ENCODE peak calls at places on chromosomes 7 and 10, in seven cellular contexts. One of them, this sample, is unnamed.

GRCh38 chr10:95035343-95036283 is 33.7 kb downstream of the CYP2C8 start:
- DNase-seq in A549: no peak
- DNase-seq in AG04450: no peak
- DNase-seq in heart right ventricle: no peak
- DNase-seq in colonic mucosa: no peak
- DNase-seq in Peyer's patch: no peak
- DNase-seq in HL-60: no peak
- DNase-seq in this sample: no peak

GRCh38 chr7:112080441-112080840 is 125.8 kb downstream of the DOCK4 start:
- DNase-seq in A549: peak; percentile 94
- DNase-seq in AG04450: peak; percentile 67
- DNase-seq in heart right ventricle: no peak
- DNase-seq in colonic mucosa: no peak
- DNase-seq in Peyer's patch: no peak
- DNase-seq in HL-60: peak; percentile 91
- DNase-seq in this sample: no peak

GRCh38 chr10:29471483-29471859 is 163.3 kb downstream of the SVIL start:
- DNase-seq in A549: no peak
- DNase-seq in AG04450: peak; percentile 44
- DNase-seq in heart right ventricle: no peak
- DNase-seq in colonic mucosa: no peak
- DNase-seq in Peyer's patch: no peak
- DNase-seq in HL-60: no peak
- DNase-seq in this sample: peak; percentile 5

GRCh38 chr7:26865094-26865388 is 651 bp upstream of the SKAP2 start:
- DNase-seq in A549: no peak
- DNase-seq in AG04450: no peak
- DNase-seq in heart right ventricle: no peak
- DNase-seq in colonic mucosa: no peak
- DNase-seq in Peyer's patch: peak; percentile 62
- DNase-seq in HL-60: peak; percentile 43
- DNase-seq in this sample: peak; percentile 73

GRCh38 chr10:69065406-69066361 is 22.2 kb upstream of the SRGN start:
- DNase-seq in A549: peak; percentile 14
- DNase-seq in AG04450: no peak
- DNase-seq in heart right ventricle: peak; percentile 60
- DNase-seq in colonic mucosa: no peak
- DNase-seq in Peyer's patch: no peak
- DNase-seq in HL-60: no peak
- DNase-seq in this sample: no peak

GRCh38 chr10:725786-726185 is 36.3 kb upstream of the DIP2C start:
- DNase-seq in A549: no peak
- DNase-seq in AG04450: no peak
- DNase-seq in heart right ventricle: no peak
- DNase-seq in colonic mucosa: no peak
- DNase-seq in Peyer's patch: no peak
- DNase-seq in HL-60: no peak
- DNase-seq in this sample: no peak

GRCh38 chr7:137923380-137923779 is 76.6 kb upstream of the DGKI start:
- DNase-seq in A549: peak; percentile 55
- DNase-seq in AG04450: no peak
- DNase-seq in heart right ventricle: no peak
- DNase-seq in colonic mucosa: no peak
- DNase-seq in Peyer's patch: no peak
- DNase-seq in HL-60: no peak
- DNase-seq in this sample: no peak

GRCh38 chr10:102546606-102547310 is 43.0 kb downstream of the SUFU start:
- DNase-seq in A549: no peak
- DNase-seq in AG04450: peak; percentile 75
- DNase-seq in heart right ventricle: no peak
- DNase-seq in colonic mucosa: no peak
- DNase-seq in Peyer's patch: no peak
- DNase-seq in HL-60: no peak
- DNase-seq in this sample: peak; percentile 52

GRCh38 chr10:122229678-122230077 is 41.4 kb upstream of the BTBD16 start:
- DNase-seq in A549: no peak
- DNase-seq in AG04450: no peak
- DNase-seq in heart right ventricle: no peak
- DNase-seq in colonic mucosa: no peak
- DNase-seq in Peyer's patch: no peak
- DNase-seq in HL-60: no peak
- DNase-seq in this sample: no peak

GRCh38 chr10:45160266-45160665 is 155.1 kb downstream of the OR13A1 start:
- DNase-seq in A549: peak; percentile 7
- DNase-seq in AG04450: no peak
- DNase-seq in heart right ventricle: no peak
- DNase-seq in colonic mucosa: no peak
- DNase-seq in Peyer's patch: no peak
- DNase-seq in HL-60: no peak
- DNase-seq in this sample: no peak

GRCh38 chr7:25389489-25390106 is 161.3 kb upstream of the NPVF start:
- DNase-seq in A549: peak; percentile 54
- DNase-seq in AG04450: no peak
- DNase-seq in heart right ventricle: peak; percentile 21
- DNase-seq in colonic mucosa: peak; percentile 60
- DNase-seq in Peyer's patch: no peak
- DNase-seq in HL-60: no peak
- DNase-seq in this sample: no peak

GRCh38 chr10:988667-989545 is 672 bp downstream of the GTPBP4 start:
- DNase-seq in A549: no peak
- DNase-seq in AG04450: no peak
- DNase-seq in heart right ventricle: no peak
- DNase-seq in colonic mucosa: no peak
- DNase-seq in Peyer's patch: no peak
- DNase-seq in HL-60: no peak
- DNase-seq in this sample: peak; percentile 57

GRCh38 chr7:123649956-123650355 is 5.7 kb upstream of the LMOD2 start:
- DNase-seq in A549: no peak
- DNase-seq in AG04450: no peak
- DNase-seq in heart right ventricle: no peak
- DNase-seq in colonic mucosa: no peak
- DNase-seq in Peyer's patch: no peak
- DNase-seq in HL-60: no peak
- DNase-seq in this sample: no peak

GRCh38 chr7:38727184-38727940 is 96.2 kb upstream of the AMPH start:
- DNase-seq in A549: no peak
- DNase-seq in AG04450: no peak
- DNase-seq in heart right ventricle: no peak
- DNase-seq in colonic mucosa: no peak
- DNase-seq in Peyer's patch: no peak
- DNase-seq in HL-60: no peak
- DNase-seq in this sample: no peak

GRCh38 chr7:42262907-42263466 is 26.0 kb upstream of the GLI3 start:
- DNase-seq in A549: no peak
- DNase-seq in AG04450: peak; percentile 15
- DNase-seq in heart right ventricle: peak; percentile 36
- DNase-seq in colonic mucosa: no peak
- DNase-seq in Peyer's patch: no peak
- DNase-seq in HL-60: no peak
- DNase-seq in this sample: no peak

GRCh38 chr7:127629268-127629854 is 11.4 kb upstream of the PAX4 start:
- DNase-seq in A549: peak; percentile 32
- DNase-seq in AG04450: no peak
- DNase-seq in heart right ventricle: no peak
- DNase-seq in colonic mucosa: peak; percentile 28
- DNase-seq in Peyer's patch: no peak
- DNase-seq in HL-60: peak; percentile 42
- DNase-seq in this sample: no peak

GRCh38 chr7:27242580-27243339 is at the start of gene EVX1:
- DNase-seq in A549: peak; percentile 13
- DNase-seq in AG04450: no peak
- DNase-seq in heart right ventricle: no peak
- DNase-seq in colonic mucosa: no peak
- DNase-seq in Peyer's patch: no peak
- DNase-seq in HL-60: no peak
- DNase-seq in this sample: no peak

GRCh38 chr10:44341901-44342300 is 43.0 kb downstream of the CXCL12 start:
- DNase-seq in A549: no peak
- DNase-seq in AG04450: no peak
- DNase-seq in heart right ventricle: no peak
- DNase-seq in colonic mucosa: no peak
- DNase-seq in Peyer's patch: no peak
- DNase-seq in HL-60: no peak
- DNase-seq in this sample: no peak

GRCh38 chr7:103731169-103731568 is 258.3 kb downstream of the RELN start:
- DNase-seq in A549: no peak
- DNase-seq in AG04450: no peak
- DNase-seq in heart right ventricle: no peak
- DNase-seq in colonic mucosa: no peak
- DNase-seq in Peyer's patch: no peak
- DNase-seq in HL-60: no peak
- DNase-seq in this sample: no peak

GRCh38 chr10:7686351-7687171 is 16.6 kb upstream of the ITIH2 start:
- DNase-seq in A549: no peak
- DNase-seq in AG04450: no peak
- DNase-seq in heart right ventricle: no peak
- DNase-seq in colonic mucosa: no peak
- DNase-seq in Peyer's patch: no peak
- DNase-seq in HL-60: no peak
- DNase-seq in this sample: no peak

GRCh38 chr7:97835296-97836138 is 36.7 kb downstream of the ASNS start:
- DNase-seq in A549: peak; percentile 67
- DNase-seq in AG04450: peak; percentile 29
- DNase-seq in heart right ventricle: peak; percentile 31
- DNase-seq in colonic mucosa: peak; percentile 70
- DNase-seq in Peyer's patch: peak; percentile 64
- DNase-seq in HL-60: peak; percentile 10
- DNase-seq in this sample: no peak

GRCh38 chr7:73715648-73716317 is 3.7 kb downstream of the STX1A start:
- DNase-seq in A549: peak; percentile 98
- DNase-seq in AG04450: peak; percentile 82
- DNase-seq in heart right ventricle: no peak
- DNase-seq in colonic mucosa: no peak
- DNase-seq in Peyer's patch: no peak
- DNase-seq in HL-60: peak; percentile 67
- DNase-seq in this sample: no peak

GRCh38 chr7:130380861-130381455 is 664 bp downstream of the CPA1 start:
- DNase-seq in A549: no peak
- DNase-seq in AG04450: no peak
- DNase-seq in heart right ventricle: no peak
- DNase-seq in colonic mucosa: no peak
- DNase-seq in Peyer's patch: no peak
- DNase-seq in HL-60: no peak
- DNase-seq in this sample: peak; percentile 63
- TF ChIP-seq CTCF in A549: no peak
- TF ChIP-seq CTCF in AG04450: no peak
- TF ChIP-seq CTCF in heart right ventricle: no peak
- TF ChIP-seq CTCF in colonic mucosa: no peak
- TF ChIP-seq CTCF in Peyer's patch: no peak
- TF ChIP-seq CTCF in HL-60: no peak
- TF ChIP-seq CTCF in this sample: no peak

GRCh38 chr7:87226495-87226894 is 7.0 kb upstream of the TMEM243 start:
- DNase-seq in A549: no peak
- DNase-seq in AG04450: no peak
- DNase-seq in heart right ventricle: no peak
- DNase-seq in colonic mucosa: no peak
- DNase-seq in Peyer's patch: no peak
- DNase-seq in HL-60: no peak
- DNase-seq in this sample: no peak

GRCh38 chr7:87225696-87226095 is 6.2 kb upstream of the TMEM243 start:
- DNase-seq in A549: peak; percentile 26
- DNase-seq in AG04450: no peak
- DNase-seq in heart right ventricle: no peak
- DNase-seq in colonic mucosa: no peak
- DNase-seq in Peyer's patch: no peak
- DNase-seq in HL-60: no peak
- DNase-seq in this sample: no peak

GRCh38 chr7:87220026-87220733 is 648 bp upstream of the TMEM243 start:
- DNase-seq in A549: peak; percentile 75
- DNase-seq in AG04450: no peak
- DNase-seq in heart right ventricle: peak; percentile 60
- DNase-seq in colonic mucosa: peak; percentile 91
- DNase-seq in Peyer's patch: peak; percentile 92
- DNase-seq in HL-60: peak; percentile 27
- DNase-seq in this sample: peak; percentile 87

GRCh38 chr7:87220734-87221215 is 1.2 kb upstream of the TMEM243 start:
- DNase-seq in A549: peak; percentile 16
- DNase-seq in AG04450: no peak
- DNase-seq in heart right ventricle: no peak
- DNase-seq in colonic mucosa: peak; percentile 41
- DNase-seq in Peyer's patch: no peak
- DNase-seq in HL-60: no peak
- DNase-seq in this sample: no peak

GRCh38 chr7:87223666-87224065 is 4.1 kb upstream of the TMEM243 start:
- DNase-seq in A549: no peak
- DNase-seq in AG04450: no peak
- DNase-seq in heart right ventricle: no peak
- DNase-seq in colonic mucosa: no peak
- DNase-seq in Peyer's patch: no peak
- DNase-seq in HL-60: no peak
- DNase-seq in this sample: no peak
- H3K4me3 ChIP-seq in A549: no peak overlapping the region
- H3K4me3 ChIP-seq in AG04450: no peak overlapping the region
- H3K4me3 ChIP-seq in heart right ventricle: no peak overlapping the region
- H3K4me3 ChIP-seq in colonic mucosa: no peak overlapping the region
- H3K4me3 ChIP-seq in Peyer's patch: no peak overlapping the region
- H3K4me3 ChIP-seq in HL-60: no peak overlapping the region
- H3K4me3 ChIP-seq in this sample: no peak overlapping the region

GRCh38 chr10:60898372-60898771 is 45.6 kb downstream of the RHOBTB1 start:
- DNase-seq in A549: no peak
- DNase-seq in AG04450: no peak
- DNase-seq in heart right ventricle: no peak
- DNase-seq in colonic mucosa: no peak
- DNase-seq in Peyer's patch: no peak
- DNase-seq in HL-60: no peak
- DNase-seq in this sample: no peak

GRCh38 chr10:60903096-60903495 is 40.9 kb downstream of the RHOBTB1 start:
- DNase-seq in A549: no peak
- DNase-seq in AG04450: no peak
- DNase-seq in heart right ventricle: no peak
- DNase-seq in colonic mucosa: no peak
- DNase-seq in Peyer's patch: no peak
- DNase-seq in HL-60: no peak
- DNase-seq in this sample: no peak

GRCh38 chr10:60899266-60899665 is 44.7 kb downstream of the RHOBTB1 start:
- DNase-seq in A549: no peak
- DNase-seq in AG04450: no peak
- DNase-seq in heart right ventricle: no peak
- DNase-seq in colonic mucosa: no peak
- DNase-seq in Peyer's patch: no peak
- DNase-seq in HL-60: no peak
- DNase-seq in this sample: no peak

GRCh38 chr10:60905580-60905979 is 38.4 kb downstream of the RHOBTB1 start:
- DNase-seq in A549: no peak
- DNase-seq in AG04450: peak; percentile 18
- DNase-seq in heart right ventricle: peak; percentile 80
- DNase-seq in colonic mucosa: no peak
- DNase-seq in Peyer's patch: no peak
- DNase-seq in HL-60: no peak
- DNase-seq in this sample: peak; percentile 82

GRCh38 chr10:60901561-60902235 is 42.3 kb downstream of the RHOBTB1 start:
- DNase-seq in A549: no peak
- DNase-seq in AG04450: no peak
- DNase-seq in heart right ventricle: peak; percentile 84
- DNase-seq in colonic mucosa: no peak
- DNase-seq in Peyer's patch: no peak
- DNase-seq in HL-60: no peak
- DNase-seq in this sample: no peak
- H3K27ac ChIP-seq in A549: no peak overlapping the region
- H3K27ac ChIP-seq in AG04450: no peak overlapping the region
- H3K27ac ChIP-seq in heart right ventricle: peak overlapping the region; percentile 13
- H3K27ac ChIP-seq in colonic mucosa: no peak overlapping the region
- H3K27ac ChIP-seq in Peyer's patch: no peak overlapping the region
- H3K27ac ChIP-seq in HL-60: no peak overlapping the region
- H3K27ac ChIP-seq in this sample: peak overlapping the region; percentile 59

GRCh38 chr10:93757136-93757535 is 600 bp upstream of the LGI1 start:
- DNase-seq in A549: no peak
- DNase-seq in AG04450: no peak
- DNase-seq in heart right ventricle: no peak
- DNase-seq in colonic mucosa: no peak
- DNase-seq in Peyer's patch: no peak
- DNase-seq in HL-60: no peak
- DNase-seq in this sample: no peak
- TF ChIP-seq CTCF in A549: no peak
- TF ChIP-seq CTCF in AG04450: peak; percentile 14
- TF ChIP-seq CTCF in heart right ventricle: no peak
- TF ChIP-seq CTCF in colonic mucosa: no peak
- TF ChIP-seq CTCF in Peyer's patch: no peak
- TF ChIP-seq CTCF in HL-60: no peak
- TF ChIP-seq CTCF in this sample: no peak

This sample was measured in coronary artery.